ENCODE peak calls at places on chromosomes 4 and X, in eight cellular contexts. K is RWPE1, N is right lobe of liver, O is MM.1S, B is colonic mucosa, J is HL-60, Q is progenitor cell of endocrine pancreas, H is fibroblast of mammary gland. Y is an unnamed sample.

GRCh38 chrX:88612870-88613329 is 134.1 kb upstream of the CPXCR1 start:
- DNase-seq in K (no peak), N (no peak), O (peak), B (no peak), J (no peak), Q (no peak), H (no peak), Y (no peak)

GRCh38 chr4:173507471-173508385 is 22.3 kb downstream of the HAND2 start:
- DNase-seq in K (no peak), N (no peak), O (no peak), B (no peak), J (no peak), Q (peak), H (no peak), Y (no peak)

GRCh38 chr4:7854697-7855370 is 84.8 kb downstream of the AFAP1 start:
- DNase-seq in K (no peak), N (no peak), O (no peak), B (no peak), J (no peak), Q (no peak), H (no peak), Y (no peak)

GRCh38 chr4:48909697-48910096 is 3.1 kb upstream of the OCIAD2 start:
- DNase-seq in K (peak), N (no peak), O (no peak), B (no peak), J (no peak), Q (no peak), H (peak), Y (no peak)

GRCh38 chr4:5839751-5840674 is 52.9 kb downstream of the CRMP1 start:
- DNase-seq in K (no peak), N (no peak), O (no peak), B (peak), J (no peak), Q (no peak), H (peak), Y (no peak)

GRCh38 chrX:151396042-151396826 is 772 bp upstream of the VMA21 start:
- DNase-seq in K (peak), N (no peak), O (peak), B (no peak), J (peak), Q (no peak), H (peak), Y (no peak)

GRCh38 chrX:13059676-13060499 is 15.5 kb upstream of the FAM9C start:
- DNase-seq in K (no peak), N (no peak), O (no peak), B (no peak), J (no peak), Q (no peak), H (peak), Y (no peak)

GRCh38 chr4:1012031-1012739 is 759 bp downstream of the FGFRL1 start:
- DNase-seq in K (peak), N (peak), O (no peak), B (peak), J (peak), Q (no peak), H (no peak), Y (no peak)

GRCh38 chr4:16897991-16898827 is at the start of gene LDB2:
- DNase-seq in K (no peak), N (peak), O (no peak), B (peak), J (no peak), Q (no peak), H (peak), Y (peak)

GRCh38 chr4:113636877-113637276 is 124.7 kb downstream of the CAMK2D start:
- DNase-seq in K (no peak), N (no peak), O (peak), B (no peak), J (no peak), Q (no peak), H (peak), Y (no peak)

GRCh38 chrX:107718156-107718621 is 57.4 kb downstream of the TSC22D3 start:
- DNase-seq in K (peak), N (peak), O (peak), B (peak), J (peak), Q (peak), H (peak), Y (peak)

GRCh38 chr4:75169020-75169814 is 236.3 kb downstream of the PARM1 start:
- DNase-seq in K (no peak), N (no peak), O (no peak), B (no peak), J (no peak), Q (no peak), H (no peak), Y (no peak)

GRCh38 chrX:64205735-64206491 is 405 bp upstream of the AMER1 start:
- DNase-seq in K (peak), N (peak), O (peak), B (peak), J (peak), Q (peak), H (peak), Y (peak)

GRCh38 chrX:74550295-74550802 is 64.1 kb downstream of the RLIM start:
- DNase-seq in K (peak), N (peak), O (peak), B (peak), J (peak), Q (peak), H (peak), Y (peak)

GRCh38 chr4:71697031-71697430 is 86.8 kb downstream of the GC start:
- DNase-seq in K (no peak), N (no peak), O (no peak), B (no peak), J (no peak), Q (no peak), H (no peak), Y (no peak)

GRCh38 chrX:70504772-70505450 is 60.3 kb downstream of the DLG3 start:
- DNase-seq in K (no peak), N (no peak), O (no peak), B (no peak), J (no peak), Q (no peak), H (no peak), Y (no peak)

GRCh38 chr4:153706519-153706918 is 22.4 kb downstream of the TLR2 start:
- DNase-seq in K (no peak), N (no peak), O (no peak), B (no peak), J (peak), Q (no peak), H (no peak), Y (no peak)

GRCh38 chrX:46404774-46405173 is 140.4 kb downstream of the ZNF674 start:
- DNase-seq in K (no peak), N (no peak), O (no peak), B (no peak), J (no peak), Q (no peak), H (no peak), Y (peak)

GRCh38 chr4:88672987-88673386 is 24.6 kb downstream of the NAP1L5 start:
- DNase-seq in K (no peak), N (no peak), O (peak), B (no peak), J (no peak), Q (no peak), H (peak), Y (no peak)

GRCh38 chr4:61160484-61160883 is 39.6 kb upstream of the ADGRL3 start:
- DNase-seq in K (no peak), N (no peak), O (no peak), B (no peak), J (no peak), Q (no peak), H (no peak), Y (no peak)

GRCh38 chr4:176981551-176981950 is 188.8 kb upstream of the VEGFC start:
- DNase-seq in K (no peak), N (no peak), O (peak), B (no peak), J (no peak), Q (no peak), H (peak), Y (no peak)

GRCh38 chrX:109294097-109294815 is 187.6 kb downstream of the GUCY2F start:
- DNase-seq in K (no peak), N (no peak), O (no peak), B (no peak), J (no peak), Q (no peak), H (peak), Y (no peak)

GRCh38 chr4:48079972-48080391 is 54.1 kb downstream of the TXK start:
- DNase-seq in K (peak), N (no peak), O (no peak), B (no peak), J (no peak), Q (no peak), H (no peak), Y (no peak)

GRCh38 chr4:140653718-140654515 is 85.2 kb upstream of the UCP1 start:
- DNase-seq in K (no peak), N (no peak), O (peak), B (no peak), J (no peak), Q (no peak), H (peak), Y (no peak)

GRCh38 chr4:80307183-80307735 is 28.3 kb upstream of the CFAP299 start:
- DNase-seq in K (peak), N (no peak), O (no peak), B (no peak), J (no peak), Q (no peak), H (no peak), Y (no peak)

GRCh38 chr4:156974264-156974663 is 2.7 kb upstream of the PDGFC start:
- DNase-seq in K (no peak), N (no peak), O (no peak), B (no peak), J (no peak), Q (no peak), H (peak), Y (no peak)

GRCh38 chr4:156476359-156476758 is 495.2 kb downstream of the PDGFC start:
- DNase-seq in K (peak), N (no peak), O (no peak), B (no peak), J (no peak), Q (no peak), H (peak), Y (no peak)

GRCh38 chr4:26342328-26343040 is 21.7 kb downstream of the RBPJ start:
- DNase-seq in K (peak), N (no peak), O (no peak), B (no peak), J (no peak), Q (no peak), H (peak), Y (no peak)

GRCh38 chr4:106502106-106502699 is 133.6 kb upstream of the GIMD1 start:
- DNase-seq in K (peak), N (peak), O (peak), B (peak), J (peak), Q (peak), H (peak), Y (no peak)

DNA sequence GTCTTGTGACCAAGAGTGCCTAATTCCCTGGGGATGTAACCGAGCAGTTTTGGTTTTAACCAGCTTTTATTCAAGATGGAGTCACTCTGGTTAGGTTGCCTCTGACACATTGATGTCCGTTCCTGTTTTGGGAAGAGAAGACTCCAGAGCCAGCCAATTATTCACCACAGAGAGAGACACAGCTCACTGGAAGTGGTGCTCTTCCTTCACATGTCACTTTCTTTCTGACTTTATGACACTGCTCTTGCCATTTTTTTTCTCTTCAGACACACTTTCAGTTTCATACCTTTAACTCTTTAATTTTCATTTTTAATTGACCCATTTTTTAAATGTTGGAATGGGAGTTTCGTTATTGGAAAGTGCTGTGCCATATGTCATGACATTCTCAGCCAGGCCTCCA is 418.4 kb upstream of the FSTL5 start:
- DNase-seq in K (no peak), N (no peak), O (no peak), B (no peak), J (no peak), Q (no peak), H (no peak), Y (no peak)
- TF ChIP-seq CTCF in K (no peak), N (no peak), O (no peak), B (no peak), J (no peak), Q (no peak), H (no peak), Y (no peak)

GRCh38 chr4:132557660-132558059 is 591.4 kb upstream of the PCDH10 start:
- DNase-seq in K (no peak), N (no peak), O (peak), B (no peak), J (no peak), Q (no peak), H (no peak), Y (no peak)
- TF ChIP-seq CTCF in K (no peak), N (no peak), O (peak), B (no peak), J (no peak), Q (peak), H (no peak), Y (peak)

GRCh38 chrX:114717921-114718320 is 134.0 kb downstream of the HTR2C start:
- DNase-seq in K (no peak), N (no peak), O (no peak), B (no peak), J (no peak), Q (peak), H (no peak), Y (no peak)
- TF ChIP-seq CTCF in K (peak), N (peak), O (peak), B (peak), J (no peak), Q (peak), H (peak), Y (peak)

GRCh38 chr4:2929469-2929868 is 33.7 kb downstream of the NOP14 start:
- DNase-seq in K (no peak), N (peak), O (no peak), B (no peak), J (no peak), Q (no peak), H (no peak), Y (no peak)

GRCh38 chr4:2930135-2930805 is 32.9 kb downstream of the NOP14 start:
- DNase-seq in K (no peak), N (no peak), O (no peak), B (no peak), J (no peak), Q (no peak), H (no peak), Y (no peak)

GRCh38 chr4:2932561-2932950 is 30.6 kb downstream of the NOP14 start:
- DNase-seq in K (no peak), N (peak), O (no peak), B (no peak), J (peak), Q (no peak), H (no peak), Y (no peak)

GRCh38 chr4:2931765-2932560 is 31.2 kb downstream of the NOP14 start:
- DNase-seq in K (no peak), N (peak), O (no peak), B (peak), J (peak), Q (no peak), H (no peak), Y (no peak)

GRCh38 chr4:2930821-2931764 is 32.1 kb downstream of the NOP14 start:
- DNase-seq in K (no peak), N (peak), O (no peak), B (peak), J (peak), Q (no peak), H (no peak), Y (no peak)
- TF ChIP-seq CTCF in K (no peak), N (no peak), O (no peak), B (no peak), J (no peak), Q (peak), H (no peak), Y (no peak)

GRCh38 chr4:21034728-21035127 is 334.5 kb downstream of the PACRGL start:
- DNase-seq in K (no peak), N (no peak), O (no peak), B (no peak), J (no peak), Q (no peak), H (no peak), Y (no peak)
- TF ChIP-seq CTCF in K (no peak), N (no peak), O (no peak), B (no peak), J (no peak), Q (no peak), H (no peak), Y (no peak)

DNA sequence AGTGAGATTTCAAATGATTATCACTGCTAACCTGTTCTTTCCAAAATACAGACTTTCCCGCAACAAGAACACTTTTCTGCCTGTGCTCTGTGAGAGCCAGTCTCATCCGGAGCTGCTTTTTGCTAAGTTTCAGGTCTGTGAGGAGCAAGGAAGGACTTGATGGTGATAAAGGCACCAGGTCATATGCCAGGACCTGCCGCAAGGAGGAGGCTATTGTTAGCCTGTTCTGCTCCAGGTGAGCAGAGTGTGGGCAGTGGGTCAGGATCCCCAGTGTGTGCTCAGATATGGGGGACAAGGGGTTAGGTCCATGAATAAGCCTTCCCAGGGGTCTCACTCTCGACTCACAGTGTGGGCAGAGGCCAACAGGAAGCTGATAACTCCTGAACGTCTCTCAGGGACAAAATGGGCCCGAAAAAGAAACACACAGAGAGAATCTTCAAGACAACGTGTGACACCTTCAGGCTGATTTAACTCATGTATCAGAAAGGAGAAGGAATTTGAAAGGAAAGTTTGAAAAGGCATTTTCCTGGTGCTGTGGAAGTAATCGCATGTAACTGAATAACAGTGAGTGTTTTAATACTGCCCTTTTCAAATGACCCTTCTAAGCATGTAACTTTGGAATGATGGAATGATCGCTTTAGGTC is 57.7 kb upstream of the PDLIM3 start:
- DNase-seq in K (no peak), N (no peak), O (peak), B (no peak), J (no peak), Q (no peak), H (peak), Y (no peak)
- TF ChIP-seq CTCF in K (no peak), N (no peak), O (peak), B (no peak), J (no peak), Q (no peak), H (no peak), Y (no peak)

DNA sequence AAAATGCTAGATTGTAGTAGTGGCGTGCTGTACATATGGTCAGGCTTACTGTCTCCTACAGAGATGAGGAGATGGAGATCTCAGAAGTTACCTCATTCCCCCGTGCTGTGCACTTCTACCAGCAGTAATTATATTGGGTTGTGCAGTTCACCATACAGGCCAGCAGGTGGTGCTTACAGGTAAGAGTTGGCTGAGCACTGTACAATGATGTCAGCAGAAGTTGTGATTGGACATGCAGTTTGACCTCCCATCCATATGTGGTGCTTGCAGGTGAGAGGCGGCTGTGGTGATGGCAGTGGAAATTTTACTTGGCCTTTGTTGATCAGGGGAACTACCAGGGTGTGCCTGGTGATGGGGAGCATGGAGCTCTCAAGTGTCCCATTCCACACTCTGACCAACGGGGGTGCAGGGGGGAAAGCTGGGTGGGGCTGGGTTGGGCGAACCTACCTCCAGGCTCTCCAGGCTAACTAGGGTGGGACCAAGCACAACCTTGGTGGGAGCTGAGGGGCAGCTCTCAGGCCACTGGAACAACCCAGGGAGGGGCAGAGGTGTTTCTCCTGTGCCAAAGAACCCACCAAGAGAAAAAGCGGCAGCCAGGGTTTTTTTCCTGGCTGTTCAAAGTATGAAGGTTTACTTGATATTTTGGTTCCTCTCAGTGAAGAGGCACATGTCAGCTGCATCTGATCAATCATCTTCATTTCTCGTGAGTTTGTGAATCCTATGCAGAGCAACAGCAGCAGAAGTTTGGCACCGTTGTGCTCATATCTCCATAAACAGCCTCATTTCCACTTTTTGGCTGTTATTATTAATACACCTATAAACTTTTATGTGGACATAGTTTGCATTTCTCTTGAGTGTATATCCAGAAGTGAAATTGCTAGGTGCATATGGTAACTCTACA is 73.8 kb upstream of the FREM3 start:
- DNase-seq in K (peak), N (no peak), O (peak), B (peak), J (peak), Q (peak), H (peak), Y (no peak)
- TF ChIP-seq CTCF in K (peak), N (peak), O (peak), B (peak), J (peak), Q (peak), H (peak), Y (peak)

GRCh38 chrX:104306180-104306579 is 51.4 kb upstream of the ESX1 start:
- DNase-seq in K (no peak), N (no peak), O (no peak), B (no peak), J (no peak), Q (no peak), H (no peak), Y (no peak)

GRCh38 chrX:104307341-104307740 is 52.6 kb upstream of the ESX1 start:
- DNase-seq in K (no peak), N (no peak), O (no peak), B (no peak), J (no peak), Q (no peak), H (no peak), Y (no peak)

GRCh38 chrX:104310657-104311056 is 55.9 kb upstream of the ESX1 start:
- DNase-seq in K (no peak), N (no peak), O (no peak), B (no peak), J (no peak), Q (no peak), H (peak), Y (no peak)

GRCh38 chrX:104310084-104310483 is 55.4 kb upstream of the ESX1 start:
- DNase-seq in K (peak), N (no peak), O (no peak), B (no peak), J (no peak), Q (no peak), H (peak), Y (no peak)

DNA sequence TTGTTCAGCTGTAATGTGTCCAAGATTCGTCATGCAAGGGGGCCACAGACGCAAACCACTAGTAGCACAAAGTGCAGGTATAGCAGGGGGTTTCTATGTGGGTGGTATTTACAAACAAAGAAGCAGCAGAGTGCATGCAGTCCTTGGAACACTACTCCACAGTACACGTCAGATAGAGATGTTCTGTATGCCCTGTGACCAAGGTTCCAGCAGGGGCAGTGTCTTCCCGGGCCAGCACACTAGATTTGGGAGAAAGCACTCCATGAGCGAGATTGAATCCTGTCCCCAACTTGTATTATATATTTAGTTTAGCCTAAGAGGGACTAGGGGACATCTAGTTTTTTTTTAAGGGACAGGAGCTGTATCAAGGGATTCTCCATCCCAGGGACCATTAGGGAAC is 54.4 kb upstream of the ESX1 start:
- DNase-seq in K (no peak), N (no peak), O (no peak), B (no peak), J (no peak), Q (no peak), H (no peak), Y (no peak)
- TF ChIP-seq CTCF in K (no peak), N (no peak), O (no peak), B (no peak), J (no peak), Q (peak), H (peak), Y (no peak)

Y was measured in osteocyte.